ENCODE peak calls at places on chromosomes 13 and 19, in nine cellular contexts. One of them, this sample, is unnamed.

GRCh38 chr13:34405410-34405809 is 536.7 kb upstream of the NBEA start:
- DNase-seq in aorta: no peak
- DNase-seq in heart left ventricle: no peak
- DNase-seq in A673: no peak
- DNase-seq in mucosa of descending colon: no peak
- DNase-seq in tibial nerve: no peak
- DNase-seq in uterus: no peak
- DNase-seq in kidney: no peak
- DNase-seq in heart right ventricle: no peak
- DNase-seq in this sample: no peak

GRCh38 chr13:42650470-42650869 is 76.5 kb downstream of the TNFSF11 start:
- DNase-seq in aorta: no peak
- DNase-seq in heart left ventricle: no peak
- DNase-seq in A673: no peak
- DNase-seq in mucosa of descending colon: no peak
- DNase-seq in tibial nerve: no peak
- DNase-seq in uterus: no peak
- DNase-seq in kidney: no peak
- DNase-seq in heart right ventricle: no peak
- DNase-seq in this sample: no peak

GRCh38 chr13:107075576-107075975 is 507.6 kb upstream of the ARGLU1 start:
- DNase-seq in aorta: no peak
- DNase-seq in heart left ventricle: no peak
- DNase-seq in A673: no peak
- DNase-seq in mucosa of descending colon: no peak
- DNase-seq in tibial nerve: no peak
- DNase-seq in uterus: no peak
- DNase-seq in kidney: no peak
- DNase-seq in heart right ventricle: no peak
- DNase-seq in this sample: no peak

GRCh38 chr13:35764359-35765015 is 288.0 kb upstream of the MAB21L1 start:
- DNase-seq in aorta: no peak
- DNase-seq in heart left ventricle: no peak
- DNase-seq in A673: no peak
- DNase-seq in mucosa of descending colon: no peak
- DNase-seq in tibial nerve: no peak
- DNase-seq in uterus: no peak
- DNase-seq in kidney: no peak
- DNase-seq in heart right ventricle: no peak
- DNase-seq in this sample: no peak

GRCh38 chr13:109989155-109989554 is 202.8 kb upstream of the IRS2 start:
- DNase-seq in aorta: no peak
- DNase-seq in heart left ventricle: no peak
- DNase-seq in A673: no peak
- DNase-seq in mucosa of descending colon: no peak
- DNase-seq in tibial nerve: no peak
- DNase-seq in uterus: no peak
- DNase-seq in kidney: no peak
- DNase-seq in heart right ventricle: no peak
- DNase-seq in this sample: no peak

GRCh38 chr19:54952591-54953344 is 5.4 kb upstream of the NLRP7 start:
- DNase-seq in aorta: no peak
- DNase-seq in heart left ventricle: no peak
- DNase-seq in A673: no peak
- DNase-seq in mucosa of descending colon: no peak
- DNase-seq in tibial nerve: no peak
- DNase-seq in uterus: no peak
- DNase-seq in kidney: no peak
- DNase-seq in heart right ventricle: no peak
- DNase-seq in this sample: no peak

GRCh38 chr19:51586103-51586728 is 15.1 kb downstream of the ZNF175 start:
- DNase-seq in aorta: no peak
- DNase-seq in heart left ventricle: no peak
- DNase-seq in A673: peak; percentile 53
- DNase-seq in mucosa of descending colon: no peak
- DNase-seq in tibial nerve: no peak
- DNase-seq in uterus: no peak
- DNase-seq in kidney: no peak
- DNase-seq in heart right ventricle: no peak
- DNase-seq in this sample: no peak

GRCh38 chr13:95698047-95698749 is 21.3 kb downstream of the DNAJC3 start:
- DNase-seq in aorta: no peak
- DNase-seq in heart left ventricle: no peak
- DNase-seq in A673: no peak
- DNase-seq in mucosa of descending colon: no peak
- DNase-seq in tibial nerve: no peak
- DNase-seq in uterus: no peak
- DNase-seq in kidney: no peak
- DNase-seq in heart right ventricle: no peak
- DNase-seq in this sample: no peak

GRCh38 chr19:7494416-7495098 is 5.7 kb upstream of the PEX11G start:
- DNase-seq in aorta: peak; percentile 73
- DNase-seq in heart left ventricle: no peak
- DNase-seq in A673: no peak
- DNase-seq in mucosa of descending colon: no peak
- DNase-seq in tibial nerve: no peak
- DNase-seq in uterus: no peak
- DNase-seq in kidney: peak; percentile 82
- DNase-seq in heart right ventricle: peak; percentile 38
- DNase-seq in this sample: no peak

GRCh38 chr13:72145383-72145782 is 278.4 kb upstream of the DACH1 start:
- DNase-seq in aorta: no peak
- DNase-seq in heart left ventricle: no peak
- DNase-seq in A673: no peak
- DNase-seq in mucosa of descending colon: no peak
- DNase-seq in tibial nerve: no peak
- DNase-seq in uterus: no peak
- DNase-seq in kidney: no peak
- DNase-seq in heart right ventricle: no peak
- DNase-seq in this sample: no peak

GRCh38 chr13:60282708-60283107 is 114.3 kb upstream of the TDRD3 start:
- DNase-seq in aorta: no peak
- DNase-seq in heart left ventricle: no peak
- DNase-seq in A673: no peak
- DNase-seq in mucosa of descending colon: no peak
- DNase-seq in tibial nerve: no peak
- DNase-seq in uterus: no peak
- DNase-seq in kidney: no peak
- DNase-seq in heart right ventricle: no peak
- DNase-seq in this sample: no peak

GRCh38 chr13:29991343-29991742 is 140.9 kb upstream of the UBL3 start:
- DNase-seq in aorta: no peak
- DNase-seq in heart left ventricle: no peak
- DNase-seq in A673: peak; percentile 10
- DNase-seq in mucosa of descending colon: no peak
- DNase-seq in tibial nerve: no peak
- DNase-seq in uterus: no peak
- DNase-seq in kidney: no peak
- DNase-seq in heart right ventricle: no peak
- DNase-seq in this sample: peak; percentile 31

GRCh38 chr13:33743438-33744368 is 74.2 kb upstream of the RFC3 start:
- DNase-seq in aorta: no peak
- DNase-seq in heart left ventricle: no peak
- DNase-seq in A673: no peak
- DNase-seq in mucosa of descending colon: no peak
- DNase-seq in tibial nerve: no peak
- DNase-seq in uterus: no peak
- DNase-seq in kidney: no peak
- DNase-seq in heart right ventricle: no peak
- DNase-seq in this sample: no peak

DNA sequence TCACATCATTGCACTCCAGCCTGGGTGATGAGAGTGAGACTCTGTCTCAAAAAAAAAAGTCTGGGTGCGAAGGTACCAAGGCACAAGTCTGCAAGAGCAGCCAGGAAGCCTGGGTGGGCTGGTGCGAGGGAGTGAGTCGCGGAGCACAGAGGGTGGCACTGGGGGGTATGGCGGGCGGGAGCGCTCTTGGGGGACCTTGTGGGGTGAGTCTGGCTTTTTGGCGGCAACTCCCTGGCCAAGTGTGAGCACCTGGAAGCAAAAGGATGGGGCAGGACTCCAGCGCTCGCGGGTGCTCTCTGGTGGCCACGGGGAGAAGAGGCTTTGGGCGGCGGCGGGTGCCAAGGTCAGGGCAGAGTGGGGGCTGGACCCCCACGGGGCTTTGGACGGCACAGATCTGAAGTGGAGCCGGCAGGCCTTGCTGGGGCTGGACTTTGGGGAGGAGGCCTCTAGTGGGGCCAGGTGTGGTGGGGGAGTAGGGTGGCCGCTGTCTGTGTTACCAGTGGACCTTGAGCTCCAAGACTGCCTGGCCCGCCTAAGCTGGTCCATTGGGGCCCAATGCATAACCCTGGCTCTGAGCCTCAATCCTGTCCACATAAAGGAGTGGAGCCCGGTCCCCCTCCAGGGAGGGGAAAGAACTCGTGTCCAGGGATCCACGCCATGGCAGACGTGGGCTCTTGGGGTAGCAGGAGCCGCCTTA is 1.6 kb downstream of the P2RY11 start:
- DNase-seq in aorta: peak; percentile 65
- DNase-seq in heart left ventricle: no peak
- DNase-seq in A673: peak; percentile 71
- DNase-seq in mucosa of descending colon: peak; percentile 75
- DNase-seq in tibial nerve: no peak
- DNase-seq in uterus: no peak
- DNase-seq in kidney: peak; percentile 80
- DNase-seq in heart right ventricle: no peak
- DNase-seq in this sample: peak; percentile 89
- H3K4me1 ChIP-seq in aorta: no peaks in the 10 kb centered on the region
- H3K4me1 ChIP-seq in heart left ventricle: no peaks in the 10 kb centered on the region
- H3K4me1 ChIP-seq in A673: peaks cover 9% of the 10 kb centered on the region
- H3K4me1 ChIP-seq in mucosa of descending colon: peaks cover 3% of the 10 kb centered on the region
- H3K4me1 ChIP-seq in tibial nerve: peaks cover 15% of the 10 kb centered on the region
- H3K4me1 ChIP-seq in uterus: no peaks in the 10 kb centered on the region
- H3K4me1 ChIP-seq in kidney: no peaks in the 10 kb centered on the region
- H3K4me1 ChIP-seq in heart right ventricle: no peaks in the 10 kb centered on the region
- H3K4me1 ChIP-seq in this sample: no peaks in the 10 kb centered on the region

GRCh38 chr13:90708159-90708558 is 639.3 kb upstream of the MIR17HG start:
- DNase-seq in aorta: no peak
- DNase-seq in heart left ventricle: no peak
- DNase-seq in A673: no peak
- DNase-seq in mucosa of descending colon: no peak
- DNase-seq in tibial nerve: no peak
- DNase-seq in uterus: no peak
- DNase-seq in kidney: no peak
- DNase-seq in heart right ventricle: no peak
- DNase-seq in this sample: no peak
- H3K4me1 ChIP-seq in aorta: no peaks in the 10 kb centered on the region
- H3K4me1 ChIP-seq in heart left ventricle: no peaks in the 10 kb centered on the region
- H3K4me1 ChIP-seq in A673: no peaks in the 10 kb centered on the region
- H3K4me1 ChIP-seq in mucosa of descending colon: no peaks in the 10 kb centered on the region
- H3K4me1 ChIP-seq in tibial nerve: no peaks in the 10 kb centered on the region
- H3K4me1 ChIP-seq in uterus: no peaks in the 10 kb centered on the region
- H3K4me1 ChIP-seq in kidney: no peaks in the 10 kb centered on the region
- H3K4me1 ChIP-seq in heart right ventricle: no peaks in the 10 kb centered on the region
- H3K4me1 ChIP-seq in this sample: no peaks in the 10 kb centered on the region

DNA sequence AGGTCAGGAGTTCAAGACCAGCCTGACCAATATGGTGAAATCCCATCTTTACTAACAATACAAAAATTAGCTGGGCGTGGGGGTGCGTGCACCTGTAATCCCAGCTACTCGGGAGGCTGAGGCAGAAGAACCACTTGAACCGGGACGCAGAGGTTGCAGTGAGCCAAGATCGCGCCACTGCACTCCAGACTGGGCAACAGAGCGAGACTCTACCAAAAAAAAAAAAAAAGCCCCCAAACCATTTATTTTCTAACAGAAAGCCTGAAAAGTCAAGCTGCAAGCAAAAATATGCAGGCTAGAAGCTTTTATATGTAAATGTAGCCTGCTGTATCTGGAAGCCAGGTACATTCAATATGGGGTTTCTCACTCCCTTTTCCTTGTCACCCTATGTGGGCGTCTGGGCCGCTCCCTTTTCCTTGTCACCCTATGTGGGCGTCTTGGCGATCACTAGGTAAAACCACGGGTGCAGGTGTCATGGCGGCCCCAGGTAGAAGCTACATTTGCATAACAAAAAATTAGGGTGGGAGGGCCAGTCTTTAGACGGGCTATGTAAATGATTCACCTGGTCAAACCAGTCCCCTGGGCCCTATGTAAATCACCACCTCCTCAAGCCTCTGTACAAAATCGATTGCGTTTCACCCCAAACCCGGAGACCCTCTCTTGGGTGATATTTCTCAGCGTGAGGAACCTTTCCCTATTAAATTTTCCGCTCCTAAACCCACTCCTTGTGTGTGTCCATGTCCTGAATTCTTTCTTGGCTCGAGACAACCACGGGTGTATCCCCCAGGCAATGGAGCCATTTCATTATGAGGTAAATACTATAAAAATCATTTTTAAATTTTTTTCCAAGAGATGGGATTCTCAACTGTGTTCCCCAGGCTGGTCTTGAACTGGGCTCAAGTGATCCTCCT is 2.1 kb downstream of the TRIM13 start:
- DNase-seq in aorta: no peak
- DNase-seq in heart left ventricle: no peak
- DNase-seq in A673: no peak
- DNase-seq in mucosa of descending colon: no peak
- DNase-seq in tibial nerve: no peak
- DNase-seq in uterus: no peak
- DNase-seq in kidney: no peak
- DNase-seq in heart right ventricle: no peak
- DNase-seq in this sample: no peak
- H3K4me1 ChIP-seq in aorta: peaks cover 7% of the 10 kb centered on the region
- H3K4me1 ChIP-seq in heart left ventricle: peaks cover 64% of the 10 kb centered on the region
- H3K4me1 ChIP-seq in A673: peaks cover 23% of the 10 kb centered on the region
- H3K4me1 ChIP-seq in mucosa of descending colon: peaks cover 38% of the 10 kb centered on the region
- H3K4me1 ChIP-seq in tibial nerve: peaks cover 24% of the 10 kb centered on the region
- H3K4me1 ChIP-seq in uterus: peaks cover 5% of the 10 kb centered on the region
- H3K4me1 ChIP-seq in kidney: peaks cover 11% of the 10 kb centered on the region
- H3K4me1 ChIP-seq in heart right ventricle: peaks cover 20% of the 10 kb centered on the region
- H3K4me1 ChIP-seq in this sample: peaks cover 25% of the 10 kb centered on the region

GRCh38 chr19:504634-505033 is 2.7 kb upstream of the TPGS1 start:
- DNase-seq in aorta: no peak
- DNase-seq in heart left ventricle: no peak
- DNase-seq in A673: no peak
- DNase-seq in mucosa of descending colon: no peak
- DNase-seq in tibial nerve: no peak
- DNase-seq in uterus: no peak
- DNase-seq in kidney: no peak
- DNase-seq in heart right ventricle: no peak
- DNase-seq in this sample: no peak

GRCh38 chr19:510606-511100 is 3.4 kb downstream of the TPGS1 start:
- DNase-seq in aorta: peak; percentile 84
- DNase-seq in heart left ventricle: peak; percentile 71
- DNase-seq in A673: peak; percentile 96
- DNase-seq in mucosa of descending colon: peak; percentile 89
- DNase-seq in tibial nerve: no peak
- DNase-seq in uterus: peak; percentile 68
- DNase-seq in kidney: peak; percentile 92
- DNase-seq in heart right ventricle: peak; percentile 72
- DNase-seq in this sample: peak; percentile 79

GRCh38 chr19:508204-509150 is 1.2 kb downstream of the TPGS1 start:
- DNase-seq in aorta: no peak
- DNase-seq in heart left ventricle: no peak
- DNase-seq in A673: no peak
- DNase-seq in mucosa of descending colon: peak; percentile 50
- DNase-seq in tibial nerve: no peak
- DNase-seq in uterus: no peak
- DNase-seq in kidney: no peak
- DNase-seq in heart right ventricle: no peak
- DNase-seq in this sample: no peak

GRCh38 chr19:506404-507285 is 652 bp upstream of the TPGS1 start:
- DNase-seq in aorta: peak; percentile 99
- DNase-seq in heart left ventricle: peak; percentile 99
- DNase-seq in A673: peak; percentile 93
- DNase-seq in mucosa of descending colon: peak; percentile 95
- DNase-seq in tibial nerve: peak; percentile 97
- DNase-seq in uterus: peak; percentile 97
- DNase-seq in kidney: peak; percentile 99
- DNase-seq in heart right ventricle: peak; percentile 99
- DNase-seq in this sample: peak; percentile 99

GRCh38 chr19:507286-508203 is at the start of gene TPGS1:
- DNase-seq in aorta: peak; percentile 83
- DNase-seq in heart left ventricle: peak; percentile 85
- DNase-seq in A673: peak; percentile 100
- DNase-seq in mucosa of descending colon: peak; percentile 91
- DNase-seq in tibial nerve: peak; percentile 51
- DNase-seq in uterus: peak; percentile 71
- DNase-seq in kidney: peak; percentile 98
- DNase-seq in heart right ventricle: peak; percentile 73
- DNase-seq in this sample: peak; percentile 78
- H3K4me1 ChIP-seq in aorta: no peaks in the 10 kb centered on the region
- H3K4me1 ChIP-seq in heart left ventricle: peaks cover 32% of the 10 kb centered on the region
- H3K4me1 ChIP-seq in A673: peaks cover 25% of the 10 kb centered on the region
- H3K4me1 ChIP-seq in mucosa of descending colon: peaks cover 33% of the 10 kb centered on the region
- H3K4me1 ChIP-seq in tibial nerve: peaks cover 28% of the 10 kb centered on the region
- H3K4me1 ChIP-seq in uterus: peaks cover 7% of the 10 kb centered on the region
- H3K4me1 ChIP-seq in kidney: peaks cover 14% of the 10 kb centered on the region
- H3K4me1 ChIP-seq in heart right ventricle: peaks cover 18% of the 10 kb centered on the region
- H3K4me1 ChIP-seq in this sample: peaks cover 9% of the 10 kb centered on the region